ENCODE peak calls at places on chromosomes 16 and 17, in six cellular contexts. D, B, F, S, U and P are unnamed samples.

GRCh38 chr17:3043737-3044365 is 19.6 kb downstream of the OR1D5 start:
- DNase-seq in D (no peak), B (peak), F (no peak), S (no peak), U (no peak), P (no peak)

GRCh38 chr17:81511800-81512559 is 619 bp downstream of the ACTG1 start:
- DNase-seq in D (no peak), B (no peak), F (no peak), S (peak), U (no peak), P (no peak)

GRCh38 chr17:82348434-82348833 is 10.6 kb upstream of the TEX19 start:
- DNase-seq in D (no peak), B (no peak), F (no peak), S (no peak), U (no peak), P (no peak)

GRCh38 chr17:22217135-22217534 is 524.8 kb downstream of the KCNJ18 start:
- DNase-seq in D (no peak), B (no peak), F (no peak), S (peak), U (no peak), P (no peak)

GRCh38 chr17:43044024-43044423 is 19.0 kb downstream of the RND2 start:
- DNase-seq in D (no peak), B (no peak), F (no peak), S (no peak), U (no peak), P (no peak)

GRCh38 chr16:75340715-75341500 is 89.5 kb upstream of the BCAR1 start:
- DNase-seq in D (no peak), B (no peak), F (no peak), S (peak), U (peak), P (no peak)

GRCh38 chr16:75097941-75098897 is 18.4 kb downstream of the LDHD start:
- DNase-seq in D (no peak), B (no peak), F (no peak), S (no peak), U (no peak), P (peak)

GRCh38 chr17:43018008-43018853 is 4.0 kb downstream of the VAT1 start:
- DNase-seq in D (no peak), B (peak), F (peak), S (peak), U (no peak), P (peak)

GRCh38 chr17:76191891-76192290 is 48.4 kb downstream of the RNF157 start:
- DNase-seq in D (no peak), B (peak), F (no peak), S (no peak), U (no peak), P (peak)

GRCh38 chr17:73654241-73654640 is 10.0 kb upstream of the SDK2 start:
- DNase-seq in D (no peak), B (no peak), F (no peak), S (no peak), U (no peak), P (no peak)

GRCh38 chr16:49780436-49780835 is 75.5 kb downstream of the ZNF423 start:
- DNase-seq in D (no peak), B (no peak), F (no peak), S (no peak), U (no peak), P (no peak)

GRCh38 chr16:71709231-71709781 is 15.2 kb downstream of the PHLPP2 start:
- DNase-seq in D (peak), B (no peak), F (no peak), S (no peak), U (peak), P (no peak)

GRCh38 chr16:28258571-28258970 is 33.8 kb upstream of the SBK1 start:
- DNase-seq in D (no peak), B (no peak), F (peak), S (peak), U (no peak), P (no peak)

GRCh38 chr16:84617068-84617630 is 729 bp downstream of the COTL1 start:
- DNase-seq in D (peak), B (peak), F (peak), S (no peak), U (peak), P (peak)

GRCh38 chr16:55297062-55297909 is 26.7 kb upstream of the IRX6 start:
- DNase-seq in D (peak), B (peak), F (no peak), S (no peak), U (peak), P (no peak)

GRCh38 chr17:69525920-69526841 is 111.7 kb downstream of the MAP2K6 start:
- DNase-seq in D (peak), B (peak), F (peak), S (peak), U (peak), P (peak)

GRCh38 chr17:31321481-31321880 is at the start of gene EVI2A:
- DNase-seq in D (no peak), B (peak), F (no peak), S (no peak), U (peak), P (peak)

GRCh38 chr17:17139972-17140589 is 66.1 kb downstream of the PLD6 start:
- DNase-seq in D (no peak), B (no peak), F (no peak), S (no peak), U (no peak), P (no peak)

GRCh38 chr16:48895142-48895541 is 285.2 kb upstream of the N4BP1 start:
- DNase-seq in D (no peak), B (no peak), F (peak), S (peak), U (no peak), P (no peak)

GRCh38 chr16:70610273-70611223 is 35.8 kb upstream of the IL34 start:
- DNase-seq in D (no peak), B (no peak), F (no peak), S (no peak), U (no peak), P (no peak)

GRCh38 chr17:45426561-45426960 is 6.1 kb downstream of the ARHGAP27 start:
- DNase-seq in D (no peak), B (no peak), F (no peak), S (no peak), U (no peak), P (no peak)

GRCh38 chr16:9412362-9413311 is 321.2 kb downstream of the HAPSTR1 start:
- DNase-seq in D (no peak), B (no peak), F (no peak), S (no peak), U (no peak), P (no peak)

GRCh38 chr17:15431766-15432165 is 35.7 kb downstream of the CDRT4 start:
- DNase-seq in D (no peak), B (no peak), F (no peak), S (no peak), U (no peak), P (no peak)

DNA sequence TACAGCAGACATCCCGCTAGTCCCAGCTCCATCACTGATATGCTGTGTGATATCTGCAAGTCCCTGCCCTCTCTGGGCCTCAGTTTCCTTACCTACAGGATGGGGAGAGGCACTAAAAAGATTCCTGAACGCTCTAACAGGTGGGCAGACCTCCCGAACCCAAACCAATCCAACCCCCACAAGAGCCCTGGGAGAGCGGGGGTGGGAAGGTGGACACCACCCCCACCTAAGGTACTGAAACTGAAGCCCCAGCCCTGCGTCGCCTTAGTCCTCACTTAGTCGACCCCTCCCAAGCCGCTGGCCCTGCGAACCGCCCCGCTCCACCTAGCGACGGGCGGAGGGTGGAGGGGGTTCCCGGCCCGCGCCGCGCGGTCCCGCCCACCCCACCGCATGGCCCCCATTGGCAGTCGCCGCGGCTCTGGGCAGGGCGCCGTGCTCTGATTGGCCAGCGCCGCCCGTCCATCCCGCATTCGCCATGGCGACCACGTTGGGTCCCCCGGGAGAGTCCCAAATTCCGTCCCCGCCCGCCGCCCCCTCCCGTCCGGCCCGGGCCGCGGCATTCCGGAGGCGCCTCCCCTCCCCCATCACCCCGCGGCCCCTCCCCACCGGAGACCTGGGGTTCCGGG is 578 bp downstream of the CCDC102A start:
- DNase-seq in D (peak), B (peak), F (peak), S (peak), U (peak), P (peak)
- TF ChIP-seq CTCF in D (no peak), B (peak), F (no peak), S (peak), U (no peak), P (peak)

GRCh38 chr17:50541402-50541915 is 5.5 kb upstream of the SPATA20 start:
- DNase-seq in D (no peak), B (no peak), F (no peak), S (no peak), U (no peak), P (no peak)

GRCh38 chr17:50539762-50540440 is 7.1 kb upstream of the SPATA20 start:
- DNase-seq in D (peak), B (peak), F (no peak), S (no peak), U (peak), P (no peak)

GRCh38 chr17:50540485-50541401 is 6.2 kb upstream of the SPATA20 start:
- DNase-seq in D (no peak), B (no peak), F (no peak), S (no peak), U (no peak), P (no peak)

GRCh38 chr17:50542795-50543774 is 3.9 kb upstream of the SPATA20 start:
- DNase-seq in D (no peak), B (no peak), F (no peak), S (no peak), U (peak), P (no peak)

GRCh38 chr17:50541916-50542688 is 4.9 kb upstream of the SPATA20 start:
- DNase-seq in D (peak), B (peak), F (peak), S (peak), U (peak), P (peak)
- TF ChIP-seq CTCF in D (peak), B (peak), F (no peak), S (peak), U (no peak), P (peak)

DNA sequence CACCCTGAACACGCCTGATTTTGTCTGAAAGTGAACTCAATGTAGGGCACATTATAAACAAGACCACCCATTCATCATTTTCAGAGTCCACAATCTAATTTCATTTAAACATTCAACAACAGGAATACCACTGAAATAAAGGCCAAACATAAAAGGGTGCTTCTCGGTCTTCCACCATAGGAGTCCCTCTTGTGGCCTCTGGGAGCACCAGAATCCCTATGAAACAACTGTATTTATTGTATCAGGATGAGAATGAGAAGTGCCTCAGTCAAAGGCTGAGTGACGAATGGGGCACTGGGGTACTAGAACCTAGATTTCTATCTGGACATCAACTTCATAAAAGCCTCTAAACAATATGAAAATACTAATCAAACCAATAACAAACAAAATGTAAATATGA is 40.4 kb downstream of the NXPH3 start:
- DNase-seq in D (peak), B (peak), F (no peak), S (no peak), U (no peak), P (no peak)
- TF ChIP-seq CTCF in D (no peak), B (no peak), F (no peak), S (peak), U (peak), P (no peak)

GRCh38 chr16:51971184-51971583 is 575.8 kb downstream of the TOX3 start:
- DNase-seq in D (peak), B (no peak), F (peak), S (peak), U (peak), P (no peak)
- TF ChIP-seq CTCF in D (no peak), B (peak), F (peak), S (peak), U (peak), P (no peak)

GRCh38 chr17:4811471-4811870 is 4.5 kb downstream of the PLD2 start:
- DNase-seq in D (no peak), B (no peak), F (no peak), S (no peak), U (peak), P (no peak)

GRCh38 chr17:4818276-4818675 is 11.3 kb downstream of the PLD2 start:
- DNase-seq in D (no peak), B (no peak), F (no peak), S (no peak), U (no peak), P (no peak)

GRCh38 chr17:4816826-4817225 is 9.9 kb downstream of the PLD2 start:
- DNase-seq in D (no peak), B (no peak), F (no peak), S (no peak), U (no peak), P (no peak)

GRCh38 chr17:4812690-4813089 is 5.7 kb downstream of the PLD2 start:
- DNase-seq in D (no peak), B (no peak), F (no peak), S (no peak), U (no peak), P (no peak)

GRCh38 chr17:4815043-4815675 is 8.2 kb downstream of the PLD2 start:
- DNase-seq in D (no peak), B (no peak), F (no peak), S (no peak), U (no peak), P (no peak)
- TF ChIP-seq CTCF in D (no peak), B (peak), F (peak), S (peak), U (peak), P (no peak)

GRCh38 chr16:86565181-86565631 is 1.4 kb upstream of the FOXC2 start:
- DNase-seq in D (no peak), B (no peak), F (peak), S (no peak), U (no peak), P (no peak)
- TF ChIP-seq CTCF in D (no peak), B (no peak), F (no peak), S (no peak), U (no peak), P (no peak)

GRCh38 chr16:88665570-88665969 is 2.7 kb upstream of the MVD start:
- DNase-seq in D (no peak), B (no peak), F (no peak), S (no peak), U (no peak), P (no peak)

GRCh38 chr16:88671806-88672205 is 8.9 kb upstream of the MVD start:
- DNase-seq in D (no peak), B (no peak), F (no peak), S (no peak), U (no peak), P (no peak)

GRCh38 chr16:88669986-88670385 is 7.1 kb upstream of the MVD start:
- DNase-seq in D (no peak), B (no peak), F (no peak), S (no peak), U (no peak), P (no peak)

GRCh38 chr16:88665148-88665547 is 2.3 kb upstream of the MVD start:
- DNase-seq in D (no peak), B (peak), F (no peak), S (no peak), U (no peak), P (no peak)

DNA sequence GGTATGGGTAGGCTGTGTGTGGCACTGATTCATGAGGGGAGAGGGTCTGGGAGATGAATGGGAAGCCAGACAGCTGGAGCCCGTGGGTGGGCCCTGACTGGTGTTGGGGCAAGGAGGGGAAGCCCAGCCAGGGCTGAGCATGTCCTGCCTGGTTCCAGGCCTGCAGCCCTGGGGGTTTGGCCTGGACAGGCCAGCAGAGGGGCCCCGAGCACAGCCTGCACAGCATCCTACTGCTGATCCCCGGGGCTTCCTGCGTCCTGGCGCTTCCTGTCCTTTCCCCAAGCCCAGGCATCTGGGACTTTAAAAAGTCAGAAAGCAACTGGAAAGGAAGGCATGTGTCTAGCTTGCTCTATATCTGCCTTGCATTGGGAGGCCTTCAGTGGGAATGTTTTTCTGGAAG is 4.6 kb upstream of the MVD start:
- DNase-seq in D (no peak), B (no peak), F (peak), S (no peak), U (no peak), P (no peak)
- TF ChIP-seq CTCF in D (no peak), B (no peak), F (no peak), S (no peak), U (no peak), P (no peak)